ENCODE peak calls at places on chromosomes 16 and 17, in eight cellular contexts. Q, L, Y, B, K, P, C and V are unnamed samples.

GRCh38 chr16:86048882-86049585 is 150.1 kb downstream of the IRF8 start:
- DNase-seq in Y (peak), C (no peak), B (no peak), Q (no peak), K (peak), L (no peak), P (no peak), V (no peak)

GRCh38 chr17:8707232-8707590 is 37.4 kb downstream of the CCDC42 start:
- DNase-seq in K (no peak), Q (no peak), C (no peak), B (no peak), P (no peak), L (no peak), Y (no peak), V (no peak)

GRCh38 chr16:85399583-85400284 is 213.4 kb upstream of the GSE1 start:
- DNase-seq in L (no peak), B (no peak), P (no peak), K (peak), Q (no peak), Y (peak), C (no peak), V (no peak)

GRCh38 chr16:68948230-68948910 is 105.0 kb downstream of the TANGO6 start:
- DNase-seq in Y (no peak), B (no peak), Q (no peak), K (no peak), L (no peak), P (no peak), C (peak), V (no peak)

GRCh38 chr16:77199211-77199610 is at the start of gene SYCE1L:
- DNase-seq in Q (no peak), K (no peak), C (no peak), P (no peak), L (no peak), Y (no peak), B (no peak), V (no peak)

GRCh38 chr16:85536073-85536410 is 77.1 kb upstream of the GSE1 start:
- DNase-seq in Q (no peak), Y (peak), C (no peak), L (no peak), K (no peak), B (no peak), P (no peak), V (no peak)

GRCh38 chr17:17628388-17629008 is 37.0 kb upstream of the PEMT start:
- DNase-seq in B (no peak), Q (no peak), L (no peak), C (no peak), Y (no peak), K (no peak), P (no peak), V (no peak)

GRCh38 chr17:2445638-2446037 is 44.8 kb upstream of the MNT start:
- DNase-seq in L (no peak), P (no peak), C (no peak), K (no peak), Q (no peak), B (no peak), Y (no peak), V (no peak)

GRCh38 chr17:49749730-49750129 is 14.2 kb downstream of the FAM117A start:
- DNase-seq in B (no peak), Y (no peak), P (no peak), L (no peak), C (no peak), K (no peak), Q (no peak), V (no peak)

GRCh38 chr16:2712063-2712441 is 8.0 kb downstream of the PRSS27 start:
- DNase-seq in P (no peak), B (no peak), Q (no peak), L (no peak), Y (peak), C (no peak), K (no peak), V (no peak)

GRCh38 chr16:89443727-89444084 is 46.7 kb downstream of the ANKRD11 start:
- DNase-seq in Q (no peak), P (no peak), C (no peak), L (no peak), K (no peak), B (no peak), Y (peak), V (no peak)

GRCh38 chr17:60652484-60653247 is 25.0 kb upstream of the BCAS3 start:
- DNase-seq in P (no peak), Y (no peak), L (no peak), C (no peak), K (no peak), Q (no peak), B (no peak), V (no peak)

GRCh38 chr17:66276328-66276937 is 26.0 kb upstream of the PRKCA start:
- DNase-seq in L (no peak), B (no peak), K (no peak), P (no peak), Q (no peak), Y (no peak), C (peak), V (peak)

GRCh38 chr16:22055881-22056280 is 36.5 kb upstream of the VWA3A start:
- DNase-seq in Q (peak), C (peak), Y (no peak), L (no peak), P (peak), K (no peak), B (no peak), V (no peak)

GRCh38 chr17:58757162-58757613 is 1.5 kb downstream of the PPM1E start:
- DNase-seq in P (no peak), Q (no peak), Y (no peak), B (no peak), C (no peak), L (no peak), K (no peak), V (no peak)

GRCh38 chr17:54992797-54993639 is 24.5 kb downstream of the STXBP4 start:
- DNase-seq in Y (no peak), C (peak), Q (no peak), L (no peak), K (no peak), B (no peak), P (peak), V (peak)

GRCh38 chr17:13337171-13337570 is 264.6 kb downstream of the HS3ST3A1 start:
- DNase-seq in Q (no peak), P (no peak), B (no peak), C (no peak), L (no peak), Y (no peak), K (no peak), V (no peak)

GRCh38 chr16:22189473-22190168 is 16.5 kb upstream of the EEF2K start:
- DNase-seq in P (no peak), Q (peak), L (peak), Y (peak), B (no peak), C (peak), K (peak), V (no peak)

DNA sequence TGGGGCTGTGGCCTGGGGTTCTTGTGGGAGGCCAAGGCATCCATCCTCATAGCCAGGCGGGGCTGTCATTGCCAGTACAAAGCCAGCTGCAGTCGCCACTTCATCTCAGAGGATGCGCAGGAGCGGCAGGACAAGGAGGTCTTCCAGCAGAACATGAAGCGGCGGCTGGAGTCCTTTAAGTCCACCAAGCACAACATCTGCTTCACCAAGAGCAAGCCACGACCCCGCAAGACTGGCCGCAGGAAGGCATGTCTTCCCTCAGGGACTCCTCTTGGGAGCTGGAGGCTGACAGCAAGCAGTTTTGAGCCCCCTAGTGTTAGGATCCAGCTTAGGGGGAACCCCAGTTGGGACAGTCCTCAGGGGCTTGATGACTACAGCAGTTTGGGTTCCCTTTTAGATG is 15.1 kb upstream of the PLEKHG4 start:
- DNase-seq in Y (peak), L (peak), B (no peak), K (peak), C (no peak), Q (no peak), P (peak), V (no peak)
- TF ChIP-seq CTCF in Y (no peak), L (no peak), B (peak), K (no peak), C (no peak), Q (no peak), P (peak), V (peak)

GRCh38 chr17:7673239-7673638 is 14.1 kb downstream of the TP53 start:
- DNase-seq in Y (no peak), L (no peak), Q (no peak), B (no peak), C (no peak), K (no peak), P (peak), V (peak)
- TF ChIP-seq CTCF in Y (peak), L (no peak), Q (peak), B (peak), C (peak), K (peak), P (peak), V (peak)

DNA sequence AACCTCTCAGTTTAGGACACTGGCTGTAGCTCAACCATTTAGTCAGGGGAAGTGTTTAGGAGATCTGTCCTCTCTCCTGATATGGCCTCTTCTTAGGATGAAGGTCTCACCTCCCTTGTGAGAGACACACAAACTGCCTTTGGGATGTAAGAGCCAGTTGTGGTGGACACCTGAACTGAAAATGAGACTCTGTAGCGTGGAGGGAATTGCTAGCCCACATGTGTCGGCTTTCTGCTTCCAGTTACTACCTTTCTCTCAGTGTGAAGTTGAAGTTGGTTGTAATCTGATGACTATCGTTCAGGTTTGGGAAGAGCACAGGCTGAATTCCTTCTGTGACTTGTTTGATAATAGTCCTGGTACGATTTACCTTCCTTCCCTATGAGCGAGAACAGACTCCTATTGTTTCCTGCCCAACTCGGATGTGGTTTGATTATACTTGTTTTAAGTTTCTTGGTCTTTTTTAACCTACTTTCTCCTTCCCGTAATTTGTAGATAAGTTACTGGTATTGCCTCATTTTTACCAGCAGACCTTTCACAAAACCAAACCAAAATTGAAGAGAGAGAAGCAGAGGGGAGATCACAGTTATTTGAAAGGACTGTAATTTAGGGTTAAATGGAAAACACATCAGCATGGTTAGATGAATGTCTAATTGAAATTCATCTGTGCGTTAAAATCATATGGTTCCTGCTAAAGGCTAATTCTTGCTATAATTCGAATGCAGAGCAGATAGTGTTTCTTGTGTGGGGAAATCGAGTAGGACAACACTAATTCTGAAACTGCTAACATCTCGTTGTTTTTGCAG is 43.2 kb downstream of the CLEC16A start:
- DNase-seq in P (no peak), L (no peak), Q (no peak), K (no peak), C (no peak), Y (no peak), B (no peak), V (no peak)
- TF ChIP-seq CTCF in P (no peak), L (no peak), Q (no peak), K (no peak), C (no peak), Y (no peak), B (no peak), V (no peak)

GRCh38 chr17:31321481-31321880 is at the start of gene EVI2A:
- DNase-seq in L (no peak), Y (no peak), K (no peak), B (peak), P (peak), C (peak), Q (no peak), V (peak)

GRCh38 chr17:31320231-31320630 is 1.2 kb downstream of the EVI2A start:
- DNase-seq in Y (no peak), C (no peak), B (no peak), L (no peak), K (no peak), Q (no peak), P (no peak), V (no peak)

GRCh38 chr17:31319253-31319661 is 2.2 kb downstream of the EVI2A start:
- DNase-seq in Q (no peak), K (no peak), B (no peak), L (no peak), Y (no peak), P (no peak), C (no peak), V (no peak)

GRCh38 chr17:31321971-31322370 is 549 bp upstream of the EVI2A start:
- DNase-seq in Y (no peak), Q (no peak), P (no peak), C (no peak), L (no peak), B (no peak), K (no peak), V (no peak)

GRCh38 chr17:31320791-31321190 is 631 bp downstream of the EVI2A start:
- DNase-seq in K (no peak), C (no peak), Q (no peak), P (no peak), B (no peak), Y (no peak), L (no peak), V (no peak)
- TF ChIP-seq CTCF in K (no peak), C (no peak), Q (no peak), P (no peak), B (no peak), Y (no peak), L (no peak), V (no peak)

DNA sequence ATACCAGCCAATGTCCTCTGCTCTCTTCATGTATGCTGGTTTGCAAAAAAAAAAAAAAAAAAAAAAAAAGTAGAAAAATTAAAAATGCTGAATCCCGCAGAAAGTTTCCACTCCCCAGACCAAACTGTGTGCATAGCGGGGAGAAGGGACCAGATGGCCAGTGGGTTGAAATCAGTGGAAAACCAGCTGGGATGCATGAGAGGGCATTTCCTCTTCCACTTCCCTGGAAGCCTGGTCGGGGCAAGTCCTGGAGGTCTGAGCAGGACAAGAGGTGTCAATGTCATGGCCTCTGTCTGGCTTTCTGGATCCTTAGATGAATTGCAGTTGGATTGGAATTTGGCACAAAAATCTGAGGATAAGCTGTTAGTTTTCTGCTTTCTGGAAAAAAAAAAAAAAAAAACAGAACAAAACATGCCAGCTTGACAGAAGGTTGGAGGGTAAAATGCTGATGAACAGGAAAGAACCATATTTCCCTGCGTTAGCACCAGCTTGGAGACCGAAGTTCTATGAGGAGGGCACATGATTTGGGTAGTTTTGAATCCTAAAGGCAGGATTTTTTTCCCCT is 941.5 kb upstream of the EEF2KMT start:
- DNase-seq in Y (no peak), B (no peak), Q (no peak), K (no peak), L (no peak), P (no peak), C (no peak), V (no peak)
- TF ChIP-seq CTCF in Y (no peak), B (no peak), Q (no peak), K (no peak), L (no peak), P (no peak), C (no peak), V (no peak)

GRCh38 chr17:74987909-74988711 is 678 bp downstream of the CDR2L start:
- DNase-seq in K (peak), B (no peak), P (peak), C (peak), Y (peak), L (peak), Q (peak), V (peak)
- TF ChIP-seq CTCF in K (peak), B (peak), P (peak), C (peak), Y (peak), L (peak), Q (peak), V (peak)

DNA sequence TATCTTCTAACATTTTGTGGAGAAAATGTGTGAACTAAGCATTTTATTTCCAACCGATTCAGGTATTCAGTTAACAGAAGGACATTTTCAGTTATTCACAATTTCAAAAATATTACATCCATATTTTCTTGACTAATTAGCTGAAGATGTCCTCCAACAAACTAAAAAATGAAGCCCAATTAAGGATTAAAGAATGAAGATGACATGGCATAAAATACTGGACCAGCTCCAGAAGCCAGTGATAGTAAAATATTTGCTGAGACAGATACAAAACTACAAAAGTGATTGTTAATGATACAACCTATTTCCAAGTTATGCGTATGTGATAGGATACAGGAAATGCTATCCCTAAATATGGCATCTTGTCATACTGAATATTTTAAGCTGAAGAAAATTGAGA is 48.6 kb downstream of the PMP22 start:
- DNase-seq in C (no peak), B (no peak), K (no peak), Y (no peak), L (no peak), P (no peak), Q (no peak), V (no peak)
- TF ChIP-seq CTCF in C (no peak), B (no peak), K (no peak), Y (no peak), L (no peak), P (no peak), Q (no peak), V (no peak)

GRCh38 chr17:39240631-39241030 is 14.9 kb upstream of the STAC2 start:
- DNase-seq in K (no peak), C (no peak), Y (no peak), B (no peak), Q (no peak), L (no peak), P (no peak), V (no peak)

GRCh38 chr17:39243155-39243554 is 17.4 kb upstream of the STAC2 start:
- DNase-seq in K (no peak), C (no peak), Y (no peak), B (no peak), Q (no peak), P (no peak), L (no peak), V (no peak)

GRCh38 chr17:39246274-39246673 is 20.5 kb upstream of the STAC2 start:
- DNase-seq in B (no peak), K (no peak), C (no peak), Q (no peak), P (no peak), L (no peak), Y (no peak), V (no peak)

GRCh38 chr17:39244016-39244599 is 18.4 kb upstream of the STAC2 start:
- DNase-seq in C (no peak), K (no peak), Q (no peak), L (no peak), P (no peak), B (no peak), Y (no peak), V (no peak)

GRCh38 chr17:39244600-39245570 is 19.1 kb upstream of the STAC2 start:
- DNase-seq in B (no peak), Q (peak), K (peak), C (peak), L (peak), Y (peak), P (peak), V (peak)
- TF ChIP-seq CTCF in B (peak), Q (peak), K (peak), C (peak), L (peak), Y (peak), P (peak), V (peak)

DNA sequence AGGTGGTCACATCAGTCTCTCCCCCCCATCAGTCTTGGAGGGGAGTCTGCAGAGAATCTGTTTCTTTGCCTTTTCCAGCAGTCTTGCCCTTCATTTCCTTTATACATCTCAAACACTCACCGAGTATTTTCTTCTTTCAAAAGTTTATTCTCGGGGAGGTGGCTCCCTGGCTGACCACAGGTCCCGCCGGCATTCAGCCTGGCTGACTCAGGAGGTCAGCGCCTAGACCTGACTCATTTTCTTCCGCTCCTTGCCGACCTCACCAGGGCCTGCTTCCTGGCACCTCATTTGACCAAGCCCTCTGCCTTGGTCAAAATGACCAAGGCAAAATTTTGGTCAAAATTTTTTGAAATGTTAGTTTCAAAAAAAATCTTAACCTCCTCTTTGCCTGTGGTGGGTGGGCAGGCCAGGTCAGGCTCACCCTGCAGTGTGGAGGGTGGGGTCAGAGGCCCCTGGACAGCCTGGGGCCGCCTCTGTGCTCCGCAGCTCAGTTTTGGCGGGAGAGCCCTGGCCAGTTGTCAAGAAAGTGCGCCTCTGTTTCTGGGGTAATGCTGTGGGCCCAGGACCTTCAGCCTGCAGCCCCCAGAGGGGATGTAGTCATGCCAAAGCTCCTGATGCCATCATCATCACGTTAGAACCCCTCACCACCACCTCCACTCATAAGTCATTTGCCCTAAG is 165.6 kb downstream of the SPECC1 start:
- DNase-seq in P (no peak), B (no peak), C (peak), L (no peak), K (no peak), Q (no peak), Y (no peak), V (peak)
- TF ChIP-seq CTCF in P (no peak), B (no peak), C (no peak), L (no peak), K (no peak), Q (no peak), Y (no peak), V (no peak)